ENCODE peak calls at places on chromosome 9, in ten cellular contexts. One of them, this sample, is unnamed.

GRCh38 chr9:91162311-91162710 is 199.4 kb downstream of the AUH start:
- DNase-seq in lung: no peak
- DNase-seq in right lobe of liver: no peak
- DNase-seq in H1: no peak
- DNase-seq in cardiac muscle cell: no peak
- DNase-seq in right atrium auricular region: peak
- DNase-seq in NB4: peak
- DNase-seq in cardiac fibroblast: no peak
- DNase-seq in sigmoid colon: no peak
- DNase-seq in fibroblast of mammary gland: peak
- DNase-seq in this sample: no peak

GRCh38 chr9:101409079-101409477 is 10.4 kb downstream of the ZNF189 start:
- DNase-seq in lung: no peak
- DNase-seq in right lobe of liver: no peak
- DNase-seq in H1: no peak
- DNase-seq in cardiac muscle cell: no peak
- DNase-seq in right atrium auricular region: no peak
- DNase-seq in NB4: no peak
- DNase-seq in cardiac fibroblast: peak
- DNase-seq in sigmoid colon: no peak
- DNase-seq in fibroblast of mammary gland: peak
- DNase-seq in this sample: no peak

GRCh38 chr9:93580654-93581380 is 4.4 kb downstream of the PHF2 start:
- DNase-seq in lung: no peak
- DNase-seq in right lobe of liver: no peak
- DNase-seq in H1: no peak
- DNase-seq in cardiac muscle cell: no peak
- DNase-seq in right atrium auricular region: peak
- DNase-seq in NB4: no peak
- DNase-seq in cardiac fibroblast: no peak
- DNase-seq in sigmoid colon: no peak
- DNase-seq in fibroblast of mammary gland: no peak
- DNase-seq in this sample: no peak

GRCh38 chr9:81622471-81623245 is 66.7 kb downstream of the TLE1 start:
- DNase-seq in lung: no peak
- DNase-seq in right lobe of liver: no peak
- DNase-seq in H1: no peak
- DNase-seq in cardiac muscle cell: no peak
- DNase-seq in right atrium auricular region: no peak
- DNase-seq in NB4: no peak
- DNase-seq in cardiac fibroblast: no peak
- DNase-seq in sigmoid colon: no peak
- DNase-seq in fibroblast of mammary gland: no peak
- DNase-seq in this sample: no peak

GRCh38 chr9:76109953-76110352 is 219.5 kb downstream of the PCSK5 start:
- DNase-seq in lung: peak
- DNase-seq in right lobe of liver: no peak
- DNase-seq in H1: no peak
- DNase-seq in cardiac muscle cell: no peak
- DNase-seq in right atrium auricular region: no peak
- DNase-seq in NB4: no peak
- DNase-seq in cardiac fibroblast: no peak
- DNase-seq in sigmoid colon: no peak
- DNase-seq in fibroblast of mammary gland: peak
- DNase-seq in this sample: peak

GRCh38 chr9:87704342-87704741 is 21.6 kb upstream of the CTSL start:
- DNase-seq in lung: no peak
- DNase-seq in right lobe of liver: no peak
- DNase-seq in H1: no peak
- DNase-seq in cardiac muscle cell: no peak
- DNase-seq in right atrium auricular region: no peak
- DNase-seq in NB4: no peak
- DNase-seq in cardiac fibroblast: no peak
- DNase-seq in sigmoid colon: no peak
- DNase-seq in fibroblast of mammary gland: no peak
- DNase-seq in this sample: no peak

GRCh38 chr9:133935328-133936040 is 56.6 kb downstream of the VAV2 start:
- DNase-seq in lung: peak
- DNase-seq in right lobe of liver: peak
- DNase-seq in H1: no peak
- DNase-seq in cardiac muscle cell: no peak
- DNase-seq in right atrium auricular region: peak
- DNase-seq in NB4: no peak
- DNase-seq in cardiac fibroblast: peak
- DNase-seq in sigmoid colon: peak
- DNase-seq in fibroblast of mammary gland: peak
- DNase-seq in this sample: peak

GRCh38 chr9:63816742-63817621 is 1468.0 kb downstream of the FOXD4L5 start:
- DNase-seq in lung: peak
- DNase-seq in right lobe of liver: peak
- DNase-seq in H1: peak
- DNase-seq in cardiac muscle cell: peak
- DNase-seq in right atrium auricular region: peak
- DNase-seq in NB4: peak
- DNase-seq in cardiac fibroblast: peak
- DNase-seq in sigmoid colon: peak
- DNase-seq in fibroblast of mammary gland: peak
- DNase-seq in this sample: peak

GRCh38 chr9:120446681-120447080 is 133.3 kb downstream of the CDK5RAP2 start:
- DNase-seq in lung: no peak
- DNase-seq in right lobe of liver: no peak
- DNase-seq in H1: no peak
- DNase-seq in cardiac muscle cell: peak
- DNase-seq in right atrium auricular region: no peak
- DNase-seq in NB4: no peak
- DNase-seq in cardiac fibroblast: peak
- DNase-seq in sigmoid colon: no peak
- DNase-seq in fibroblast of mammary gland: no peak
- DNase-seq in this sample: peak

GRCh38 chr9:27499481-27499880 is 24.6 kb upstream of the IFNK start:
- DNase-seq in lung: no peak
- DNase-seq in right lobe of liver: no peak
- DNase-seq in H1: no peak
- DNase-seq in cardiac muscle cell: no peak
- DNase-seq in right atrium auricular region: no peak
- DNase-seq in NB4: peak
- DNase-seq in cardiac fibroblast: peak
- DNase-seq in sigmoid colon: no peak
- DNase-seq in fibroblast of mammary gland: peak
- DNase-seq in this sample: peak

GRCh38 chr9:109776391-109776790 is 3.6 kb upstream of the PALM2AKAP2 start:
- DNase-seq in lung: no peak
- DNase-seq in right lobe of liver: no peak
- DNase-seq in H1: no peak
- DNase-seq in cardiac muscle cell: no peak
- DNase-seq in right atrium auricular region: no peak
- DNase-seq in NB4: no peak
- DNase-seq in cardiac fibroblast: no peak
- DNase-seq in sigmoid colon: no peak
- DNase-seq in fibroblast of mammary gland: no peak
- DNase-seq in this sample: no peak

GRCh38 chr9:109781541-109782197 is 1.7 kb downstream of the PALM2AKAP2 start:
- DNase-seq in lung: no peak
- DNase-seq in right lobe of liver: no peak
- DNase-seq in H1: no peak
- DNase-seq in cardiac muscle cell: peak
- DNase-seq in right atrium auricular region: peak
- DNase-seq in NB4: no peak
- DNase-seq in cardiac fibroblast: peak
- DNase-seq in sigmoid colon: peak
- DNase-seq in fibroblast of mammary gland: peak
- DNase-seq in this sample: peak

GRCh38 chr9:109779711-109780452 is at the start of gene PALM2AKAP2:
- DNase-seq in lung: peak
- DNase-seq in right lobe of liver: peak
- DNase-seq in H1: peak
- DNase-seq in cardiac muscle cell: peak
- DNase-seq in right atrium auricular region: no peak
- DNase-seq in NB4: no peak
- DNase-seq in cardiac fibroblast: peak
- DNase-seq in sigmoid colon: peak
- DNase-seq in fibroblast of mammary gland: peak
- DNase-seq in this sample: peak

GRCh38 chr9:109781086-109781485 is 1.1 kb downstream of the PALM2AKAP2 start:
- DNase-seq in lung: no peak
- DNase-seq in right lobe of liver: no peak
- DNase-seq in H1: no peak
- DNase-seq in cardiac muscle cell: no peak
- DNase-seq in right atrium auricular region: no peak
- DNase-seq in NB4: no peak
- DNase-seq in cardiac fibroblast: peak
- DNase-seq in sigmoid colon: no peak
- DNase-seq in fibroblast of mammary gland: peak
- DNase-seq in this sample: peak

GRCh38 chr9:109780453-109781033 is 545 bp downstream of the PALM2AKAP2 start:
- DNase-seq in lung: no peak
- DNase-seq in right lobe of liver: peak
- DNase-seq in H1: peak
- DNase-seq in cardiac muscle cell: peak
- DNase-seq in right atrium auricular region: no peak
- DNase-seq in NB4: no peak
- DNase-seq in cardiac fibroblast: no peak
- DNase-seq in sigmoid colon: no peak
- DNase-seq in fibroblast of mammary gland: peak
- DNase-seq in this sample: peak
- H3K4me3 ChIP-seq in lung: peak
- H3K4me3 ChIP-seq in right lobe of liver: peak
- H3K4me3 ChIP-seq in H1: peak
- H3K4me3 ChIP-seq in cardiac muscle cell: peak
- H3K4me3 ChIP-seq in right atrium auricular region: peak
- H3K4me3 ChIP-seq in NB4: no peak
- H3K4me3 ChIP-seq in cardiac fibroblast: peak
- H3K4me3 ChIP-seq in sigmoid colon: peak
- H3K4me3 ChIP-seq in fibroblast of mammary gland: peak
- H3K4me3 ChIP-seq in this sample: peak

GRCh38 chr9:35816708-35817107 is 1.9 kb upstream of the HINT2 start:
- DNase-seq in lung: no peak
- DNase-seq in right lobe of liver: no peak
- DNase-seq in H1: no peak
- DNase-seq in cardiac muscle cell: no peak
- DNase-seq in right atrium auricular region: no peak
- DNase-seq in NB4: no peak
- DNase-seq in cardiac fibroblast: no peak
- DNase-seq in sigmoid colon: no peak
- DNase-seq in fibroblast of mammary gland: no peak
- DNase-seq in this sample: no peak
- TF ChIP-seq CTCF in lung: no peak
- TF ChIP-seq CTCF in right lobe of liver: no peak
- TF ChIP-seq CTCF in H1: peak
- TF ChIP-seq CTCF in cardiac muscle cell: no peak
- TF ChIP-seq CTCF in right atrium auricular region: no peak
- TF ChIP-seq CTCF in NB4: no peak
- TF ChIP-seq CTCF in cardiac fibroblast: no peak
- TF ChIP-seq CTCF in sigmoid colon: no peak
- TF ChIP-seq CTCF in fibroblast of mammary gland: peak
- TF ChIP-seq CTCF in this sample: no peak

GRCh38 chr9:36985769-36986547 is 48.1 kb downstream of the PAX5 start:
- DNase-seq in lung: no peak
- DNase-seq in right lobe of liver: no peak
- DNase-seq in H1: peak
- DNase-seq in cardiac muscle cell: no peak
- DNase-seq in right atrium auricular region: no peak
- DNase-seq in NB4: no peak
- DNase-seq in cardiac fibroblast: no peak
- DNase-seq in sigmoid colon: no peak
- DNase-seq in fibroblast of mammary gland: no peak
- DNase-seq in this sample: no peak

GRCh38 chr9:36988848-36989247 is 45.2 kb downstream of the PAX5 start:
- DNase-seq in lung: no peak
- DNase-seq in right lobe of liver: no peak
- DNase-seq in H1: no peak
- DNase-seq in cardiac muscle cell: no peak
- DNase-seq in right atrium auricular region: no peak
- DNase-seq in NB4: no peak
- DNase-seq in cardiac fibroblast: no peak
- DNase-seq in sigmoid colon: no peak
- DNase-seq in fibroblast of mammary gland: no peak
- DNase-seq in this sample: no peak

GRCh38 chr9:36987409-36987808 is 46.7 kb downstream of the PAX5 start:
- DNase-seq in lung: no peak
- DNase-seq in right lobe of liver: no peak
- DNase-seq in H1: no peak
- DNase-seq in cardiac muscle cell: no peak
- DNase-seq in right atrium auricular region: no peak
- DNase-seq in NB4: no peak
- DNase-seq in cardiac fibroblast: no peak
- DNase-seq in sigmoid colon: no peak
- DNase-seq in fibroblast of mammary gland: no peak
- DNase-seq in this sample: no peak

GRCh38 chr9:36986548-36987408 is 47.3 kb downstream of the PAX5 start:
- DNase-seq in lung: no peak
- DNase-seq in right lobe of liver: no peak
- DNase-seq in H1: no peak
- DNase-seq in cardiac muscle cell: no peak
- DNase-seq in right atrium auricular region: no peak
- DNase-seq in NB4: no peak
- DNase-seq in cardiac fibroblast: no peak
- DNase-seq in sigmoid colon: no peak
- DNase-seq in fibroblast of mammary gland: no peak
- DNase-seq in this sample: no peak

DNA sequence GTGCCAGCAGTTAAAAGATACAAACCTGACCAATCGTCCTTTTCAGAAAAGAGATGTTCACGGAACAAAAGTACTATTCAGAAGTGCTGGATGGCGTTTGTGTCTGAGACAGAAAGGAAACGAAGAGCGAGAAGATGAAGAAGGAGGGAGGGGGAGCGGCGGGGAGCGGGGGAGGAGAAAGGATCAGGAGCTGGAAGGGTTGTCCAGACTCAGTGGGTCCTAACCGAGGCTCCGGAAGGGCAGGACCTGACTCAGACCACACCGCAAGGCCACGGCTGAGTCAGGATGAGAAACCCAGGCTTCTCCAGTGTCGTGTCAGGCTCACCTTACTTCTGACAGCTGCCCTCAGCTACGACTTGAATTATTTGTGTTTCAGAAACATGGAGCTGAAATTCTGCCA is 46.2 kb downstream of the PAX5 start:
- DNase-seq in lung: no peak
- DNase-seq in right lobe of liver: no peak
- DNase-seq in H1: no peak
- DNase-seq in cardiac muscle cell: no peak
- DNase-seq in right atrium auricular region: no peak
- DNase-seq in NB4: no peak
- DNase-seq in cardiac fibroblast: no peak
- DNase-seq in sigmoid colon: no peak
- DNase-seq in fibroblast of mammary gland: peak
- DNase-seq in this sample: no peak
- H3K4me3 ChIP-seq in lung: no peak
- H3K4me3 ChIP-seq in right lobe of liver: no peak
- H3K4me3 ChIP-seq in H1: peak
- H3K4me3 ChIP-seq in cardiac muscle cell: no peak
- H3K4me3 ChIP-seq in right atrium auricular region: no peak
- H3K4me3 ChIP-seq in NB4: no peak
- H3K4me3 ChIP-seq in cardiac fibroblast: no peak
- H3K4me3 ChIP-seq in sigmoid colon: no peak
- H3K4me3 ChIP-seq in fibroblast of mammary gland: no peak
- H3K4me3 ChIP-seq in this sample: no peak

DNA sequence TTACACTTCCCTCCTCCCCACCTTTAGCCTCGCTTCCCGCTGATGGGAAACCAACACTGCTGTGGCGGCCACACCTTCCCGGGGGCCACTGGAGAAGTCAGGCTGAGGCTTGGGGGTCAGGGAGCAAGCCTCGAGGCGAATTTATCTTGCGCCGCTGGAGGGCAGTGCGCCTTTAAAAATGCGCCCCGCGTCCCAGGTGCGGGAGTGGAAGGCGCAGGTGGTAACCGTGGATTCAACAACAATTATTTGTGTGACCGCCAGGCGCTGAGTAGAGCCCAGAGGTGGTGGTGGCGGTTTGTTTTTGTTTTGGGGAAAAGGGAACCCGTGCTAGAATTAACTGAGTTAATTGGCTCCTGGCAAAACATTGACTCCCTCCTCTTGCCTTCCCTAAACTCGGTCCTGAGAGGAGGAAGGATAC is 1.1 kb downstream of the CFAP77 start:
- DNase-seq in lung: peak
- DNase-seq in right lobe of liver: no peak
- DNase-seq in H1: peak
- DNase-seq in cardiac muscle cell: peak
- DNase-seq in right atrium auricular region: no peak
- DNase-seq in NB4: peak
- DNase-seq in cardiac fibroblast: peak
- DNase-seq in sigmoid colon: no peak
- DNase-seq in fibroblast of mammary gland: peak
- DNase-seq in this sample: peak
- TF ChIP-seq CTCF in lung: peak
- TF ChIP-seq CTCF in right lobe of liver: peak
- TF ChIP-seq CTCF in H1: peak
- TF ChIP-seq CTCF in cardiac muscle cell: peak
- TF ChIP-seq CTCF in right atrium auricular region: peak
- TF ChIP-seq CTCF in NB4: peak
- TF ChIP-seq CTCF in cardiac fibroblast: peak
- TF ChIP-seq CTCF in sigmoid colon: no peak
- TF ChIP-seq CTCF in fibroblast of mammary gland: peak
- TF ChIP-seq CTCF in this sample: peak